ENCODE peak calls at places on chromosomes 12 and 14, in eight cellular contexts. V is hepatocyte; B is AG10803; Y is fibroblast of the aortic adventitia; F is small intestine; N is esophagus squamous epithelium; D is CD8-positive, alpha-beta memory T cell; U is ovary. Q is an unnamed sample.
A peak's percentile ranks its signal among the peaks of the same experiment; 100 is the strongest.

GRCh38 chr12:124618291-124618902 is 51.0 kb upstream of the NCOR2 start:
- DNase-seq in Y (no peak), U (no peak), F (no peak), B (no peak), N (no peak), V (no peak), D (no peak), Q (no peak)

GRCh38 chr12:121537814-121538698 is 42.8 kb downstream of the KDM2B start:
- DNase-seq in U (peak; percentile 60), F (no peak), Y (no peak), D (peak; percentile 17), N (no peak), B (no peak), V (peak; percentile 50), Q (no peak)

GRCh38 chr12:69840727-69841126 is 15.7 kb downstream of the MYRFL start:
- DNase-seq in B (no peak), D (no peak), N (no peak), F (peak; percentile 86), V (no peak), Y (peak; percentile 38), U (no peak), Q (no peak)

GRCh38 chr14:75126679-75127473 is at the start of gene NEK9:
- DNase-seq in Y (peak; percentile 83), B (peak; percentile 83), V (peak; percentile 70), F (peak; percentile 90), D (peak; percentile 86), N (peak; percentile 55), U (peak; percentile 94), Q (peak; percentile 96)

GRCh38 chr12:125100551-125101434 is 35.6 kb downstream of the AACS start:
- DNase-seq in Y (no peak), V (no peak), D (no peak), N (no peak), B (no peak), U (no peak), F (peak; percentile 91), Q (no peak)

GRCh38 chr12:99435095-99435791 is 212.3 kb upstream of the GARIN6 start:
- DNase-seq in D (no peak), U (no peak), N (no peak), B (no peak), V (no peak), Y (no peak), F (no peak), Q (no peak)

GRCh38 chr12:70798016-70798768 is 122.3 kb downstream of the PTPRR start:
- DNase-seq in D (no peak), F (no peak), V (no peak), N (no peak), B (no peak), Y (peak; percentile 60), U (no peak), Q (no peak)

GRCh38 chr14:61598980-61599379 is 96.3 kb upstream of the HIF1A start:
- DNase-seq in U (no peak), V (no peak), Y (no peak), B (no peak), D (no peak), N (no peak), F (no peak), Q (no peak)

GRCh38 chr14:76463105-76463504 is 87.2 kb downstream of the ESRRB start:
- DNase-seq in B (no peak), F (no peak), V (no peak), D (no peak), U (no peak), N (no peak), Y (no peak), Q (no peak)

GRCh38 chr12:3041558-3042164 is 35.5 kb upstream of the TSPAN9 start:
- DNase-seq in V (peak; percentile 89), F (peak; percentile 82), D (peak; percentile 13), U (peak; percentile 52), B (peak; percentile 65), N (no peak), Y (peak; percentile 71), Q (peak; percentile 51)

GRCh38 chr14:79562158-79562557 is 649.1 kb downstream of the DIO2 start:
- DNase-seq in V (no peak), B (no peak), F (no peak), N (no peak), Y (no peak), U (no peak), D (no peak), Q (no peak)

GRCh38 chr12:129885287-129885686 is 18.5 kb downstream of the TMEM132D start:
- DNase-seq in F (no peak), D (no peak), B (no peak), Y (no peak), U (no peak), V (no peak), N (no peak), Q (no peak)

GRCh38 chr12:83320350-83320749 is 633.6 kb downstream of the TMTC2 start:
- DNase-seq in U (no peak), V (no peak), F (no peak), N (no peak), Y (no peak), D (no peak), B (no peak), Q (no peak)

GRCh38 chr12:80230068-80230467 is 130.7 kb downstream of the OTOGL start:
- DNase-seq in B (no peak), N (no peak), V (no peak), F (no peak), U (no peak), Y (no peak), D (no peak), Q (no peak)

GRCh38 chr12:89880695-89881350 is 172.2 kb upstream of the ATP2B1 start:
- DNase-seq in Y (no peak), B (no peak), N (peak; percentile 15), U (no peak), D (peak; percentile 69), V (no peak), F (peak; percentile 66), Q (no peak)

GRCh38 chr12:110498984-110499706 is 2.8 kb downstream of the VPS29 start:
- DNase-seq in N (no peak), F (peak; percentile 12), Y (peak; percentile 30), V (no peak), D (no peak), B (peak; percentile 64), U (no peak), Q (no peak)

GRCh38 chr12:101877816-101878811 is 734 bp downstream of the DRAM1 start:
- DNase-seq in U (no peak), D (peak; percentile 29), B (peak; percentile 32), Y (peak; percentile 31), F (peak; percentile 13), N (no peak), V (peak; percentile 35), Q (peak; percentile 37)

GRCh38 chr12:55771736-55772135 is 28.8 kb downstream of the GDF11 start:
- DNase-seq in B (no peak), V (no peak), U (no peak), N (no peak), F (no peak), Y (no peak), D (no peak), Q (no peak)

DNA sequence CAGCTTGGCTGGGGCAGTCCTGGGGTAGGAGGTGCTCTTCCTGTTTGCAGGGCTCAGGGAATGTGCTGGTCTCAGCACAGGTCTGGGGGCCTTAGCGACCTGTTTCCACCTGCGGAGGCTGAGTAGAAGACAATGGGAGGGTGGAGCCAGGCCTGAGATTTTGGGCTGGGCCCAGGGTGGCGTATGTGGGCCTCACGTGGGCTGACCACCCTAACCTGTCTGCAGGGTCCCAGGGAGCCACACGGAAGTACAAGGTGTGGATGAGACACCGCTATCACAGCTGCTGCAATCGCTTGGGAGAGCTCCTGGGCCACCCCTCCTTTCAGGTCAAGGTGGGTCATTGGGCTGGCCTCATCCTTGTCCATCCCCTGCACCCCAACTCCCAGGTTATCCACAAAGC is 1.1 kb downstream of the NOC4L start:
- DNase-seq in U (no peak), N (no peak), D (no peak), B (no peak), V (no peak), F (no peak), Y (no peak), Q (no peak)
- H3K4me3 ChIP-seq in U (peak overlapping the region; percentile 99), N (peak overlapping the region; percentile 99), D (peak overlapping the region; percentile 74), B (peak overlapping the region; percentile 82), V (peak overlapping the region; percentile 88), F (no peak overlapping the region), Y (peak overlapping the region; percentile 86), Q (peak overlapping the region; percentile 96)

GRCh38 chr14:105581551-105582341 is 55.4 kb downstream of the TMEM121 start:
- DNase-seq in U (no peak), Y (no peak), N (no peak), F (no peak), B (no peak), D (no peak), V (no peak), Q (peak; percentile 10)
- H3K4me3 ChIP-seq in U (no peak overlapping the region), Y (no peak overlapping the region), N (no peak overlapping the region), F (no peak overlapping the region), B (no peak overlapping the region), D (no peak overlapping the region), V (no peak overlapping the region), Q (no peak overlapping the region)

GRCh38 chr12:46388427-46388992 is 15.9 kb upstream of the SLC38A2 start:
- DNase-seq in Y (peak; percentile 89), D (no peak), U (no peak), V (no peak), N (no peak), B (no peak), F (no peak), Q (no peak)

GRCh38 chr12:46390304-46390703 is 17.7 kb upstream of the SLC38A2 start:
- DNase-seq in N (no peak), Y (no peak), D (no peak), U (no peak), F (peak; percentile 67), B (no peak), V (no peak), Q (no peak)

GRCh38 chr12:46389130-46389616 is 16.6 kb upstream of the SLC38A2 start:
- DNase-seq in Y (peak; percentile 100), D (no peak), F (no peak), V (no peak), N (no peak), U (peak; percentile 60), B (peak; percentile 100), Q (no peak)

GRCh38 chr12:46391630-46392029 is 19.1 kb upstream of the SLC38A2 start:
- DNase-seq in D (no peak), F (no peak), N (no peak), U (no peak), Y (peak; percentile 98), V (no peak), B (peak; percentile 88), Q (no peak)

GRCh38 chr12:46390881-46391280 is 18.3 kb upstream of the SLC38A2 start:
- DNase-seq in B (no peak), Y (no peak), F (no peak), V (no peak), D (no peak), N (no peak), U (no peak), Q (no peak)
- H3K4me3 ChIP-seq in B (no peak overlapping the region), Y (no peak overlapping the region), F (no peak overlapping the region), V (no peak overlapping the region), D (no peak overlapping the region), N (no peak overlapping the region), U (no peak overlapping the region), Q (no peak overlapping the region)

GRCh38 chr14:54147758-54148157 is 191.1 kb upstream of the BMP4 start:
- DNase-seq in N (no peak), Y (no peak), B (no peak), V (no peak), U (no peak), D (no peak), F (no peak), Q (no peak)
- H3K4me3 ChIP-seq in N (no peak overlapping the region), Y (no peak overlapping the region), B (no peak overlapping the region), V (no peak overlapping the region), U (no peak overlapping the region), D (no peak overlapping the region), F (no peak overlapping the region), Q (no peak overlapping the region)